ENCODE peak calls at places on chromosomes 4 and X, in nine cellular contexts. K is NCI-H2029; T is NCI-H1417; E is kidney epithelial cell; G is central memory CD4-positive, alpha-beta T cell; X is brain microvascular endothelial cell; B is NCI-H2107; J is SJSA1; N is T-helper 2 cell. O is an unnamed sample.

GRCh38 chr4:155582971-155583437 is 83.6 kb upstream of the GUCY1A1 start:
- DNase-seq in K (peak; percentile 57), T (peak; percentile 83), E (peak; percentile 35), G (no peak), X (peak; percentile 36), B (no peak), J (no peak), N (no peak), O (no peak)

GRCh38 chr4:95129708-95130343 is 372.1 kb downstream of the BMPR1B start:
- DNase-seq in K (no peak), T (no peak), E (peak; percentile 100), G (no peak), X (peak; percentile 99), B (no peak), J (peak; percentile 93), N (no peak), O (peak; percentile 100)

GRCh38 chr4:139656614-139657486 is 8.8 kb upstream of the MGST2 start:
- DNase-seq in K (peak; percentile 27), T (peak; percentile 87), E (no peak), G (peak; percentile 49), X (peak; percentile 71), B (peak; percentile 20), J (peak; percentile 44), N (peak; percentile 21), O (peak; percentile 72)

GRCh38 chrX:848366-848765 is 217.8 kb downstream of the SHOX start:
- DNase-seq in K (no peak), T (no peak), E (no peak), G (no peak), X (no peak), B (no peak), J (no peak), N (no peak), O (no peak)

GRCh38 chrX:72395252-72395651 is 89.5 kb upstream of the CITED1 start:
- DNase-seq in K (no peak), T (no peak), E (no peak), G (no peak), X (no peak), B (no peak), J (no peak), N (no peak), O (no peak)

GRCh38 chr4:121113680-121114079 is 41.3 kb upstream of the NDNF start:
- DNase-seq in K (no peak), T (no peak), E (no peak), G (no peak), X (no peak), B (no peak), J (no peak), N (no peak), O (no peak)

GRCh38 chrX:9788908-9789307 is 2.7 kb downstream of the SHROOM2 start:
- DNase-seq in K (peak; percentile 31), T (peak; percentile 69), E (peak; percentile 9), G (no peak), X (no peak), B (no peak), J (peak; percentile 1), N (no peak), O (no peak)

GRCh38 chr4:56658410-56659003 is 22.6 kb downstream of the HOPX start:
- DNase-seq in K (no peak), T (no peak), E (peak; percentile 34), G (no peak), X (no peak), B (no peak), J (peak; percentile 18), N (no peak), O (peak; percentile 34)

GRCh38 chrX:66728818-66729271 is 90.0 kb upstream of the EDA2R start:
- DNase-seq in K (no peak), T (peak; percentile 37), E (no peak), G (peak; percentile 62), X (peak; percentile 63), B (no peak), J (peak; percentile 73), N (peak; percentile 32), O (peak; percentile 50)

GRCh38 chr4:153731239-153731638 is 28.6 kb downstream of the RNF175 start:
- DNase-seq in K (no peak), T (no peak), E (peak; percentile 70), G (no peak), X (peak; percentile 79), B (no peak), J (no peak), N (no peak), O (no peak)

GRCh38 chr4:168677063-168677462 is 180.2 kb downstream of the PALLD start:
- DNase-seq in K (peak; percentile 90), T (peak; percentile 83), E (no peak), G (no peak), X (no peak), B (peak; percentile 76), J (no peak), N (no peak), O (no peak)

GRCh38 chrX:53481816-53482485 is 47.8 kb upstream of the HSD17B10 start:
- DNase-seq in K (peak; percentile 16), T (peak; percentile 86), E (peak; percentile 26), G (peak; percentile 22), X (peak; percentile 61), B (peak; percentile 38), J (peak; percentile 25), N (peak; percentile 11), O (peak; percentile 23)